ENCODE peak calls at places on chromosome 11, in nine cellular contexts. Q, X, D, C, W, F, J, G and S are unnamed samples.

GRCh38 chr11:73965764-73966121 is 14.9 kb downstream of the DNAJB13 start:
- DNase-seq in D (no peak), J (no peak), C (no peak), G (no peak), F (no peak), X (no peak), Q (no peak), W (no peak), S (no peak)

GRCh38 chr11:76410771-76411423 is 29.8 kb downstream of the GVQW3 start:
- DNase-seq in G (no peak), W (no peak), D (no peak), X (no peak), J (no peak), C (no peak), Q (no peak), F (no peak), S (no peak)

GRCh38 chr11:29448246-29448877 is 568.5 kb downstream of the KCNA4 start:
- DNase-seq in C (no peak), F (no peak), W (peak; percentile 9), X (no peak), G (no peak), Q (no peak), J (peak; percentile 25), D (no peak), S (no peak)

GRCh38 chr11:131710511-131710910 is 340.1 kb downstream of the NTM start:
- DNase-seq in J (peak; percentile 38), G (no peak), D (no peak), X (no peak), W (no peak), F (no peak), Q (no peak), C (no peak), S (no peak)

GRCh38 chr11:67572747-67573419 is 10.7 kb upstream of the GSTP1 start:
- DNase-seq in Q (no peak), D (peak; percentile 77), C (no peak), W (no peak), G (no peak), J (peak; percentile 48), F (peak; percentile 56), X (no peak), S (no peak)

GRCh38 chr11:76266701-76267100 is 60.4 kb upstream of the WNT11 start:
- DNase-seq in W (no peak), Q (no peak), D (no peak), F (no peak), G (no peak), J (no peak), C (no peak), X (no peak), S (no peak)

GRCh38 chr11:72821221-72821919 is 7.2 kb downstream of the ATG16L2 start:
- DNase-seq in W (no peak), C (no peak), D (peak; percentile 72), X (no peak), Q (no peak), G (peak; percentile 67), F (no peak), J (no peak), S (no peak)

GRCh38 chr11:14623036-14623435 is 20.6 kb upstream of the PDE3B start:
- DNase-seq in D (no peak), G (no peak), C (no peak), W (no peak), J (no peak), X (no peak), F (no peak), Q (no peak), S (no peak)

GRCh38 chr11:48182860-48183526 is 33.6 kb upstream of the OR4B1 start:
- DNase-seq in C (no peak), W (no peak), X (no peak), J (no peak), F (no peak), G (no peak), D (no peak), Q (no peak), S (no peak)

GRCh38 chr11:71425851-71426250 is 22.3 kb downstream of the DHCR7 start:
- DNase-seq in G (no peak), W (no peak), F (no peak), J (no peak), Q (no peak), C (no peak), D (peak; percentile 22), X (no peak), S (no peak)

GRCh38 chr11:112613051-112613972 is 347.9 kb upstream of the NCAM1 start:
- DNase-seq in Q (no peak), G (no peak), D (no peak), C (no peak), X (no peak), J (peak; percentile 34), W (no peak), F (no peak), S (no peak)

GRCh38 chr11:116335891-116336290 is 436.9 kb downstream of the BUD13 start:
- DNase-seq in X (no peak), W (no peak), D (no peak), J (no peak), C (no peak), Q (no peak), F (no peak), G (no peak), S (no peak)

GRCh38 chr11:9563196-9563730 is 10.2 kb upstream of the WEE1 start:
- DNase-seq in X (no peak), J (no peak), Q (no peak), W (no peak), C (no peak), D (no peak), F (no peak), G (no peak), S (no peak)

GRCh38 chr11:57482782-57483569 is 22.6 kb downstream of the RTN4RL2 start:
- DNase-seq in J (peak; percentile 21), X (peak; percentile 34), C (peak; percentile 60), W (peak; percentile 89), F (peak; percentile 66), Q (no peak), G (no peak), D (peak; percentile 74), S (no peak)

GRCh38 chr11:65829459-65829858 is 4.3 kb upstream of the SNX32 start:
- DNase-seq in G (no peak), Q (no peak), W (no peak), J (no peak), C (no peak), D (no peak), F (no peak), X (no peak), S (no peak)

GRCh38 chr11:118705796-118706545 is 26.5 kb upstream of the TREH start:
- DNase-seq in X (no peak), G (no peak), F (no peak), D (no peak), W (no peak), Q (peak; percentile 9), J (no peak), C (no peak), S (no peak)